ENCODE peak calls at places on chromosomes 2 and 18, in seven cellular contexts. Q is IMR-90, X is mesendoderm, Z is H9, Y is trophoblast cell, R is mesenchymal stem cell, V is H1. L is an unnamed sample.

GRCh38 chr2:237894396-237894979 is 35.1 kb downstream of the RAMP1 start:
- DNase-seq in Q (no peak), X (no peak), Z (peak; percentile 20), Y (no peak), R (no peak), V (no peak), L (no peak)

GRCh38 chr2:158172719-158173118 is 71.0 kb downstream of the UPP2 start:
- DNase-seq in Q (no peak), X (no peak), Z (no peak), Y (no peak), R (no peak), V (no peak), L (no peak)

GRCh38 chr2:51782874-51783765 is 751.2 kb upstream of the NRXN1 start:
- DNase-seq in Q (peak; percentile 43), X (no peak), Z (no peak), Y (no peak), R (no peak), V (no peak), L (no peak)

GRCh38 chr18:68925268-68925667 is 127.4 kb downstream of the CCDC102B start:
- DNase-seq in Q (no peak), X (peak; percentile 69), Z (no peak), Y (no peak), R (peak; percentile 6), V (no peak), L (peak; percentile 6)

GRCh38 chr2:43495727-43496126 is 100.1 kb downstream of the THADA start:
- DNase-seq in Q (peak; percentile 54), X (no peak), Z (no peak), Y (peak; percentile 83), R (no peak), V (no peak), L (no peak)

GRCh38 chr18:69787825-69788547 is 159.7 kb downstream of the CD226 start:
- DNase-seq in Q (peak; percentile 83), X (peak; percentile 52), Z (no peak), Y (no peak), R (peak; percentile 76), V (no peak), L (no peak)

GRCh38 chr18:52546686-52547346 is 206.8 kb downstream of the DCC start:
- DNase-seq in Q (no peak), X (no peak), Z (no peak), Y (no peak), R (no peak), V (no peak), L (no peak)

GRCh38 chr18:6521804-6522418 is 107.2 kb upstream of the L3MBTL4 start:
- DNase-seq in Q (peak; percentile 47), X (peak; percentile 82), Z (peak; percentile 73), Y (peak; percentile 92), R (peak; percentile 38), V (peak; percentile 44), L (no peak)

GRCh38 chr2:109513749-109514588 is 99.8 kb downstream of the SEPTIN10 start:
- DNase-seq in Q (peak; percentile 95), X (no peak), Z (no peak), Y (peak; percentile 81), R (peak; percentile 91), V (no peak), L (no peak)

GRCh38 chr2:240655931-240656886 is 26.5 kb downstream of the AQP12B start:
- DNase-seq in Q (peak; percentile 49), X (no peak), Z (peak; percentile 30), Y (no peak), R (peak; percentile 10), V (no peak), L (no peak)

GRCh38 chr2:240586198-240586918 is at the start of gene CAPN10:
- DNase-seq in Q (peak; percentile 92), X (peak; percentile 97), Z (peak; percentile 97), Y (peak; percentile 98), R (peak; percentile 97), V (no peak), L (peak; percentile 95)

GRCh38 chr2:133506962-133507361 is 61.3 kb downstream of the NCKAP5 start:
- DNase-seq in Q (no peak), X (no peak), Z (no peak), Y (no peak), R (no peak), V (no peak), L (no peak)

GRCh38 chr2:126275093-126275492 is 380.9 kb upstream of the GYPC start:
- DNase-seq in Q (no peak), X (no peak), Z (no peak), Y (no peak), R (no peak), V (no peak), L (no peak)

GRCh38 chr18:7242954-7243353 is 12.1 kb downstream of the LRRC30 start:
- DNase-seq in Q (no peak), X (no peak), Z (no peak), Y (no peak), R (no peak), V (no peak), L (no peak)

GRCh38 chr2:73983322-73984202 is 1.1 kb upstream of the TET3 start:
- DNase-seq in Q (no peak), X (peak; percentile 76), Z (peak; percentile 75), Y (peak; percentile 98), R (no peak), V (no peak), L (no peak)

GRCh38 chr2:238925816-238926215 is 77.9 kb downstream of the TWIST2 start:
- DNase-seq in Q (no peak), X (no peak), Z (no peak), Y (no peak), R (no peak), V (no peak), L (no peak)

GRCh38 chr18:8238507-8238906 is 370.7 kb upstream of the RAB12 start:
- DNase-seq in Q (no peak), X (peak; percentile 43), Z (no peak), Y (no peak), R (no peak), V (no peak), L (no peak)

GRCh38 chr2:156908825-156909224 is 348.7 kb upstream of the GALNT5 start:
- DNase-seq in Q (peak; percentile 87), X (no peak), Z (no peak), Y (no peak), R (peak; percentile 44), V (no peak), L (no peak)

GRCh38 chr18:12543697-12544096 is 114.2 kb downstream of the SPIRE1 start:
- DNase-seq in Q (peak; percentile 68), X (no peak), Z (no peak), Y (no peak), R (no peak), V (no peak), L (no peak)

GRCh38 chr2:43605079-43605655 is 9.3 kb upstream of the THADA start:
- DNase-seq in Q (peak; percentile 72), X (peak; percentile 66), Z (peak; percentile 52), Y (peak; percentile 49), R (peak; percentile 65), V (no peak), L (peak; percentile 18)

GRCh38 chr2:26298638-26299393 is 47.1 kb upstream of the SELENOI start:
- DNase-seq in Q (peak; percentile 48), X (peak; percentile 59), Z (peak; percentile 56), Y (peak; percentile 46), R (peak; percentile 72), V (no peak), L (peak; percentile 23)

GRCh38 chr2:3485166-3485565 is 34.2 kb downstream of the ADI1 start:
- DNase-seq in Q (no peak), X (no peak), Z (no peak), Y (no peak), R (no peak), V (no peak), L (no peak)

GRCh38 chr2:3481736-3482362 is 37.5 kb downstream of the ADI1 start:
- DNase-seq in Q (no peak), X (no peak), Z (no peak), Y (no peak), R (no peak), V (no peak), L (no peak)

GRCh38 chr2:3482363-3482821 is 36.9 kb downstream of the ADI1 start:
- DNase-seq in Q (no peak), X (no peak), Z (no peak), Y (no peak), R (no peak), V (no peak), L (no peak)

GRCh38 chr2:3483986-3484960 is 35.1 kb downstream of the ADI1 start:
- DNase-seq in Q (no peak), X (no peak), Z (no peak), Y (no peak), R (no peak), V (no peak), L (no peak)

GRCh38 chr2:3483227-3483985 is 35.9 kb downstream of the ADI1 start:
- DNase-seq in Q (peak; percentile 58), X (peak; percentile 96), Z (peak; percentile 98), Y (peak; percentile 13), R (no peak), V (peak; percentile 93), L (no peak)
- H3K27ac ChIP-seq in Q (no peak overlapping the region), X (no peak overlapping the region), Z (no peak overlapping the region), Y (no peak overlapping the region), R (no peak overlapping the region), V (no peak overlapping the region), L (no peak overlapping the region)

DNA sequence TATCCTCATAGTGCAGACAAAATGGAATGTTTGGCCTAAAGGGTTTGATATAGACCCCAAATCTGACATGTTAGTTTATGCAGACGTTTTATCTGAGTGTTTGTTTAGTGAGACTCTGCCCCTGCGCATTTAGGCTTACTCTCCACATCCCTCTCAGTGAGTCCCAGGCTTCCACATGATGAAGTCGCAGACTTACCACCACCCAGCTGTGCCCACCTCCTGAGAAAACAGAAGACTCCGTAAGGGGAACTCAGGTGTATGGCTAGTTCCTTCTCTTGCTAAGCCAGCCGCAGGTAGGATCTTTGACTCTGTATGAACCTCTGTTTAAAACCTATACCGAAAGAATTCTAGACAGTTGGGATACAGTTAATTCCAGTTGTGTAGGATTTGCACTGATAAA is 272.6 kb downstream of the PTGR3 start:
- DNase-seq in Q (no peak), X (no peak), Z (no peak), Y (no peak), R (no peak), V (no peak), L (no peak)
- H3K23ac ChIP-seq in Q (no peak overlapping the region), X (no peak overlapping the region), Z (no peak overlapping the region), Y (no peak overlapping the region), R (no peak overlapping the region), V (no peak overlapping the region), L (no peak overlapping the region)

GRCh38 chr2:20016346-20016745 is 3.9 kb upstream of the MATN3 start:
- DNase-seq in Q (no peak), X (peak; percentile 59), Z (peak; percentile 40), Y (no peak), R (no peak), V (no peak), L (no peak)
- H3K79me1 ChIP-seq in Q (no peaks in the 10 kb centered on the region), X (no peaks in the 10 kb centered on the region), Z (no peaks in the 10 kb centered on the region), Y (peaks cover 17% of the 10 kb centered on the region), R (no peaks in the 10 kb centered on the region), V (no peaks in the 10 kb centered on the region), L (no peaks in the 10 kb centered on the region)

GRCh38 chr2:64679673-64680425 is 26.1 kb upstream of the SERTAD2 start:
- DNase-seq in Q (no peak), X (no peak), Z (no peak), Y (no peak), R (no peak), V (no peak), L (no peak)

GRCh38 chr2:64675860-64676259 is 22.1 kb upstream of the SERTAD2 start:
- DNase-seq in Q (peak; percentile 52), X (peak; percentile 58), Z (no peak), Y (peak; percentile 31), R (peak; percentile 27), V (no peak), L (no peak)

GRCh38 chr2:64681479-64681967 is 27.8 kb upstream of the SERTAD2 start:
- DNase-seq in Q (no peak), X (no peak), Z (no peak), Y (no peak), R (no peak), V (no peak), L (no peak)

GRCh38 chr2:64677530-64677929 is 23.8 kb upstream of the SERTAD2 start:
- DNase-seq in Q (no peak), X (no peak), Z (no peak), Y (no peak), R (no peak), V (no peak), L (no peak)

GRCh38 chr2:64678771-64679615 is 25.3 kb upstream of the SERTAD2 start:
- DNase-seq in Q (no peak), X (no peak), Z (no peak), Y (no peak), R (no peak), V (no peak), L (no peak)
- H3K27ac ChIP-seq in Q (no peak overlapping the region), X (no peak overlapping the region), Z (no peak overlapping the region), Y (no peak overlapping the region), R (no peak overlapping the region), V (no peak overlapping the region), L (no peak overlapping the region)